ENCODE peak calls at places on chromosome 5, in four cellular contexts. I is brain microvascular endothelial cell, W is coronary artery, X is MM.1S. F is an unnamed sample.

GRCh38 chr5:179343902-179344300 is 1.4 kb downstream of the ADAMTS2 start:
- DNase-seq in W (no peak), I (peak), X (no peak), F (no peak)

GRCh38 chr5:139204196-139204595 is 6.0 kb upstream of the SIL1 start:
- DNase-seq in W (no peak), X (no peak), I (no peak), F (no peak)

GRCh38 chr5:179953934-179954833 is 46.5 kb upstream of the TBC1D9B start:
- DNase-seq in I (no peak), X (no peak), W (no peak), F (no peak)

GRCh38 chr5:96743805-96744559 is 63.8 kb downstream of the ERAP1 start:
- DNase-seq in I (no peak), X (no peak), W (no peak), F (no peak)

GRCh38 chr5:5296061-5296460 is 126.4 kb upstream of the ICE1 start:
- DNase-seq in X (no peak), I (no peak), W (no peak), F (no peak)

GRCh38 chr5:132074772-132075718 is 1.5 kb downstream of the CSF2 start:
- DNase-seq in W (no peak), I (no peak), X (peak), F (no peak)

GRCh38 chr5:96752341-96753016 is 55.3 kb downstream of the ERAP1 start:
- DNase-seq in X (peak), I (peak), W (no peak), F (peak)

GRCh38 chr5:132003982-132004381 is 7.5 kb downstream of the ACSL6 start:
- DNase-seq in W (no peak), I (no peak), X (no peak), F (no peak)

GRCh38 chr5:35857004-35857345 is 284 bp downstream of the IL7R start:
- DNase-seq in I (no peak), W (no peak), X (no peak), F (no peak)

GRCh38 chr5:135438712-135439111 is 8.4 kb downstream of the DCANP1 start:
- DNase-seq in I (no peak), W (no peak), X (no peak), F (no peak)

GRCh38 chr5:81428866-81429265 is 34.9 kb upstream of the ACOT12 start:
- DNase-seq in X (no peak), I (no peak), W (no peak), F (no peak)

GRCh38 chr5:112388739-112389138 is 30.3 kb downstream of the EPB41L4A start:
- DNase-seq in W (no peak), I (no peak), X (no peak), F (no peak)

GRCh38 chr5:158163836-158164572 is 305.1 kb upstream of the CLINT1 start:
- DNase-seq in X (no peak), I (no peak), W (no peak), F (no peak)

GRCh38 chr5:14665949-14666741 is 1.6 kb downstream of the OTULIN start:
- DNase-seq in I (no peak), X (peak), W (no peak), F (peak)

GRCh38 chr5:61251874-61252642 is 80.0 kb upstream of the ZSWIM6 start:
- DNase-seq in X (no peak), W (no peak), I (no peak), F (no peak)

GRCh38 chr5:176614805-176615478 is 5.0 kb upstream of the GPRIN1 start:
- DNase-seq in W (no peak), X (no peak), I (peak), F (no peak)

GRCh38 chr5:145500712-145501111 is 334.4 kb downstream of the PRELID2 start:
- DNase-seq in X (no peak), I (no peak), W (no peak), F (no peak)

GRCh38 chr5:102421647-102422046 is 77.2 kb downstream of the SLCO6A1 start:
- DNase-seq in W (no peak), X (no peak), I (no peak), F (no peak)

GRCh38 chr5:82793808-82794419 is 283.3 kb downstream of the TMEM167A start:
- DNase-seq in W (no peak), I (peak), X (peak), F (no peak)

GRCh38 chr5:141716009-141716408 is 34.0 kb upstream of the ARAP3 start:
- DNase-seq in W (no peak), X (no peak), I (no peak), F (no peak)

GRCh38 chr5:141683596-141684161 is 1.6 kb upstream of the ARAP3 start:
- DNase-seq in X (no peak), I (no peak), W (no peak), F (no peak)

GRCh38 chr5:7392401-7393024 is 3.4 kb upstream of the ADCY2 start:
- DNase-seq in X (peak), I (no peak), W (no peak), F (no peak)

GRCh38 chr5:14871573-14872069 is at the start of gene ANKH:
- DNase-seq in W (peak), I (peak), X (peak), F (peak)

GRCh38 chr5:59732806-59733205 is 160.7 kb downstream of the PDE4D start:
- DNase-seq in I (no peak), X (no peak), W (no peak), F (no peak)

GRCh38 chr5:159100928-159101646 is 1.4 kb upstream of the EBF1 start:
- DNase-seq in X (no peak), I (no peak), W (no peak), F (peak)

GRCh38 chr5:130282044-130282443 is 377.8 kb downstream of the CHSY3 start:
- DNase-seq in X (no peak), I (peak), W (no peak), F (no peak)

GRCh38 chr5:36177154-36177553 is 25.2 kb downstream of the SKP2 start:
- DNase-seq in X (peak), I (no peak), W (no peak), F (peak)

GRCh38 chr5:151772868-151773561 is 1.3 kb downstream of the G3BP1 start:
- DNase-seq in I (no peak), W (no peak), X (no peak), F (no peak)

GRCh38 chr5:59768204-59769040 is 125.1 kb downstream of the PDE4D start:
- DNase-seq in W (no peak), I (peak), X (no peak), F (peak)

GRCh38 chr5:158786390-158786789 is 313.3 kb downstream of the EBF1 start:
- DNase-seq in W (no peak), X (no peak), I (no peak), F (no peak)

GRCh38 chr5:15621094-15621493 is 121.1 kb downstream of the FBXL7 start:
- DNase-seq in W (no peak), X (no peak), I (no peak), F (no peak)

GRCh38 chr5:56466136-56466816 is 233.1 kb upstream of the ANKRD55 start:
- DNase-seq in I (no peak), X (no peak), W (no peak), F (no peak)

GRCh38 chr5:15592728-15593127 is 92.7 kb downstream of the FBXL7 start:
- DNase-seq in I (no peak), X (no peak), W (no peak), F (no peak)

DNA sequence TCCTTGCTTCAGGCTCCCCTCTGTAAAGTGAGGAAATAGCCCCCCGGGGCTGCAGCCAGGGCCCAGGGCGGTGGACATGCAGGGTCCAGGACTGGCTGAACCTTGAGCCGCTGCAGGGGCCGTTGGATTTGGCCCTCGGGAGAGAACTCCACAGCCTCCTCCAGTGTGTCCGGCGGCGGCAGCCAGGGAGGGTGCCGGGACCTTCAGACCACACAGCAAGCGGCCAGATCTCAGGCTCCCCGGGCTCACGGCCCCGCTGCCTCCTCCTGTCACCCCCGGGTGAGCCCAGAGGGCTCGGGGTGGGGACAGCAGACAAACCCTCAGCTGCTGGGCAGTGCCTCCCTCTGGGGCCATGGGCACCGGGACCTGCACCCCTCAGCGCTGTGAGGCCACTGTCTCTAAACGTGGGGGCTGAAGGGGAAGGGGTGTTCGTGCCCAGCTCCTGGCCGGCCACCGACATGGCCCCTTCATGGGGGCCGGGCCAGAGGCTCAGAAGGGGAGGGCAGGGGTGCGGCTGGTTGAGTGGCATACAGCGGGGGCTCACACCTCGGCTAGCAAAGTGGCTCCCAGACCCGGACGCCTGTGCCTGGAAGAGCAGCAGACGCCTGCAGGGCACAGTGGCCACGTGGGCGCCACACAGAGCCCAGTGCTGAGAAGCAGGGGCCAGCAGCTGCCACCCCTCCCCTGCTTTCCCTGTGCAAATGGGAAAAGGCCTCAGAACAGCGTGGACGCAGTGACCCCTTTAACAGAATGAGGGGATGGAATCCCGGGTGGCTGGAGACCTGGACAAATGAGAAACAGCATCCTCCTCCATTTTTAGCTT is 19.7 kb downstream of the SLC9A3 start:
- DNase-seq in X (no peak), I (no peak), W (no peak), F (no peak)
- TF ChIP-seq CTCF in X (no peak), I (no peak), W (no peak), F (no peak)

GRCh38 chr5:116272281-116272941 is 187.6 kb downstream of the COMMD10 start:
- DNase-seq in W (no peak), I (no peak), X (no peak), F (no peak)

GRCh38 chr5:116275282-116275681 is 190.5 kb downstream of the COMMD10 start:
- DNase-seq in X (no peak), W (no peak), I (no peak), F (no peak)

GRCh38 chr5:116276952-116277351 is 192.1 kb downstream of the COMMD10 start:
- DNase-seq in W (no peak), X (no peak), I (no peak), F (no peak)

GRCh38 chr5:116273458-116274242 is 188.8 kb downstream of the COMMD10 start:
- DNase-seq in W (no peak), I (no peak), X (no peak), F (peak)

GRCh38 chr5:116274251-116274650 is 189.4 kb downstream of the COMMD10 start:
- DNase-seq in W (no peak), I (no peak), X (no peak), F (no peak)
- TF ChIP-seq CTCF in W (no peak), I (no peak), X (no peak), F (no peak)

GRCh38 chr5:38259062-38259857 is 901 bp downstream of the EGFLAM start:
- DNase-seq in I (no peak), W (no peak), X (no peak), F (no peak)

GRCh38 chr5:38257236-38258036 is 923 bp upstream of the EGFLAM start:
- DNase-seq in I (no peak), W (no peak), X (no peak), F (no peak)

GRCh38 chr5:38253759-38254158 is 4.6 kb upstream of the EGFLAM start:
- DNase-seq in W (no peak), I (no peak), X (no peak), F (no peak)

GRCh38 chr5:38258037-38258318 is 381 bp upstream of the EGFLAM start:
- DNase-seq in I (no peak), W (no peak), X (no peak), F (no peak)

GRCh38 chr5:38258319-38259061 is at the start of gene EGFLAM:
- DNase-seq in I (no peak), W (no peak), X (no peak), F (no peak)
- TF ChIP-seq CTCF in I (peak), W (no peak), X (no peak), F (no peak)

DNA sequence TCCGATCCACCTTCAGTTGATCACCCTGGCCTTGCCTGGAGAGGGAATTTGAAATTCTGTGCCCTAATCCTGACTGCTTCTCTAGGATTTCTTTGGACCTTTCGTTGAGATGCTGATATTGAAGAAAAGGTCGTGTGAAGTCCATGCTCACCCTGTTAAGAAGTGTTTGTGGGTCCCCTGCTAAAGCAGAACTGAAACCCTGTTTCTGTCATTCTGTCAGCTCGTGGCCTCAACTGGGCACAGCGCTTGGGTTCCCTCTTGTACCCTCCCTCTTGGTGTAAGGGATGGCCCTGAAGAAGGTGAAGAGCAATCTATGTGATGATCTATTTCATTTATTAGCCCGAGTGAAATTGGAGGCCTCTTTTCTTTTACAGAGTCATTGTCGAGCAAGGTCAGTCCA is 55.9 kb downstream of the WWC1 start:
- DNase-seq in X (peak), I (no peak), W (no peak), F (no peak)
- TF ChIP-seq CTCF in X (no peak), I (no peak), W (no peak), F (no peak)

DNA sequence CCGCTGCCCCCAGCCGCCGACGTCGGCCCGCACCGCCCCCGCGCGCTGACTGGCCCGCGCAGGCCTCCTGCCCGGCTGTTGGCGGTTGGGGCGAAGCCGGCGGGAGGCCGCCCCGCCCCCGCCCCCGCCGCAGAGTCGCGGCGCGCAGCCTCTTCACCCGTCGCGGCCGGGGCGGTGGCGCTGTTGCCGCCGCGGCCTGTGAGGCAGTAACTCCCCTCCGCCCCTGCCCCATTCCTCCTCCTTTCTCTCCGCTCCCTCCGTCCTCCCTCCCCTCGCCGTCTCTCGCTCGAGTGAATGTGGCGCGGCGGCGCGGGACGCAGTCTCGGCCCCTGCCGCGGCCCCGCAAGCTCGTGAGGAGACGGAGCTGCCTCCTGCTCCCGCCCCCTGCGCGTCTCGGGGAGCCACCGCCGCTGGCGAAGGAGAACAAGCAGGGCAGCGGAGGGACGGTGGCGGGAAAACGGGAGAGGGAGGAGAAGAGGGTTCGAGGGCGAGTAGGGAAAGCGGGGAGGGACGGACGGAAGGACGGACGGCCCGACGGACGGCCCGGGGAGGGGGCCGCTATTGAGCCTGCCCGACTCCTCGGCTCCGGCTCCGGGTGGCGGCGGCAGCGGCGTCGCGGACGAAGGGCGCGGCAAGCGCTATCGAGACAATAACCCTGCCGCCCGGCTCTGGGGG is 637 bp upstream of the ERBIN start:
- DNase-seq in I (peak), W (no peak), X (peak), F (peak)
- TF ChIP-seq CTCF in I (peak), W (no peak), X (peak), F (peak)

F was measured in GM10248.